ENCODE peak calls at places on chromosomes 7 and 10, in five cellular contexts. A, P, J, B and G are unnamed samples. For H3K36me3, the result is how much of the 10 kb centered on the place peaks cover.

GRCh38 chr10:14276200-14276599 is 54.5 kb downstream of the FRMD4A start:
- DNase-seq in A (peak), P (no peak), J (no peak), B (no peak), G (no peak)

GRCh38 chr7:143374556-143374955 is 6.6 kb upstream of the ZYX start:
- DNase-seq in A (no peak), P (no peak), J (no peak), B (no peak), G (no peak)

GRCh38 chr10:14382022-14382421 is 51.3 kb upstream of the FRMD4A start:
- DNase-seq in A (peak), P (no peak), J (no peak), B (no peak), G (no peak)

GRCh38 chr7:104761892-104762291 is 252.1 kb upstream of the KMT2E start:
- DNase-seq in A (no peak), P (no peak), J (no peak), B (no peak), G (no peak)

GRCh38 chr7:11587814-11588213 is 244.2 kb downstream of the THSD7A start:
- DNase-seq in A (no peak), P (no peak), J (no peak), B (no peak), G (no peak)

GRCh38 chr10:51224610-51225230 is 150.4 kb downstream of the PRKG1 start:
- DNase-seq in A (no peak), P (no peak), J (no peak), B (no peak), G (no peak)

GRCh38 chr10:95513941-95514392 is 47.2 kb downstream of the SORBS1 start:
- DNase-seq in A (no peak), P (no peak), J (no peak), B (no peak), G (no peak)

GRCh38 chr7:96786261-96786997 is 76.8 kb upstream of the SEM1 start:
- DNase-seq in A (no peak), P (no peak), J (no peak), B (peak), G (peak)

GRCh38 chr10:1574719-1575118 is 162.6 kb downstream of the ADARB2 start:
- DNase-seq in A (no peak), P (no peak), J (no peak), B (no peak), G (no peak)

GRCh38 chr10:105952153-105952552 is 1212.4 kb downstream of the SORCS1 start:
- DNase-seq in A (peak), P (no peak), J (no peak), B (no peak), G (no peak)

GRCh38 chr7:96075510-96076349 is 246.2 kb downstream of the SLC25A13 start:
- DNase-seq in A (no peak), P (peak), J (peak), B (peak), G (peak)

GRCh38 chr7:33671521-33672262 is 233.6 kb upstream of the BMPER start:
- DNase-seq in A (peak), P (no peak), J (no peak), B (no peak), G (no peak)

GRCh38 chr7:89695241-89695640 is 459.0 kb upstream of the STEAP1 start:
- DNase-seq in A (no peak), P (no peak), J (no peak), B (peak), G (no peak)

GRCh38 chr7:156386097-156386496 is 254.5 kb upstream of the RNF32 start:
- DNase-seq in A (no peak), P (peak), J (no peak), B (peak), G (no peak)

DNA sequence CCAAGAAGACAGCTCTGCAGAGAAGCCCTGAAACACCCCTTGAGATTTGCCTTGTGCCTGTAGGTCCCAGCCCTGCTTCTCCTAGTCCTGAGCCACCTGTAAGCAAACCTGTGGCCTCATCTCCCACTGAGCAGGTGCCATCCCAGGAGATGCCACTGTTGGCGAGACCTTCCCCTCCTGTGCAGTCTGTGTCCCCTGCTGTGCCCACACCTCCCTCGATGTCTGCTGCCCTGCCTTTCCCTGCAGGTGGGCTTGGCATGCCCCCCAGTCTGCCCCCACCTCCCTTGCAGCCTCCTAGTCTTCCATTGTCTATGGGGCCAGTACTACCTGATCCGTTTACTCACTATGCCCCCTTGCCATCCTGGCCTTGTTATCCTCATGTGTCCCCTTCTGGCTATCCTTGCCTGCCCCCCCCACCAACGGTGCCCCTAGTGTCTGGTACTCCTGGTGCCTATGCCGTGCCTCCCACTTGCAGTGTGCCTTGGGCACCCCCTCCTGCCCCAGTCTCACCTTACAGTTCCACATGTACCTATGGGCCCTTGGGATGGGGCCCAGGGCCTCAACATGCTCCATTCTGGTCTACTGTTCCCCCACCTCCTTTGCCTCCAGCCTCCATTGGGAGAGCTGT is 8.2 kb downstream of the PPRC1 start:
- DNase-seq in A (no peak), P (no peak), J (no peak), B (no peak), G (no peak)
- H3K36me3 ChIP-seq in A (half or more), P (under half), J (half or more), B (half or more), G (under half)

GRCh38 chr7:132368246-132368900 is 207.9 kb downstream of the PLXNA4 start:
- DNase-seq in A (no peak), P (no peak), J (no peak), B (no peak), G (no peak)
- TF ChIP-seq GABPA in A (no peak), P (no peak), J (no peak), B (no peak), G (no peak)

GRCh38 chr10:71284544-71285179 is 34.4 kb upstream of the SLC29A3 start:
- DNase-seq in A (no peak), P (no peak), J (no peak), B (no peak), G (no peak)

GRCh38 chr10:71285180-71285545 is 33.9 kb upstream of the SLC29A3 start:
- DNase-seq in A (no peak), P (peak), J (peak), B (peak), G (peak)

GRCh38 chr10:71286521-71287294 is 32.4 kb upstream of the SLC29A3 start:
- DNase-seq in A (no peak), P (no peak), J (no peak), B (no peak), G (no peak)

GRCh38 chr10:71287456-71287855 is 31.6 kb upstream of the SLC29A3 start:
- DNase-seq in A (no peak), P (no peak), J (no peak), B (no peak), G (no peak)

DNA sequence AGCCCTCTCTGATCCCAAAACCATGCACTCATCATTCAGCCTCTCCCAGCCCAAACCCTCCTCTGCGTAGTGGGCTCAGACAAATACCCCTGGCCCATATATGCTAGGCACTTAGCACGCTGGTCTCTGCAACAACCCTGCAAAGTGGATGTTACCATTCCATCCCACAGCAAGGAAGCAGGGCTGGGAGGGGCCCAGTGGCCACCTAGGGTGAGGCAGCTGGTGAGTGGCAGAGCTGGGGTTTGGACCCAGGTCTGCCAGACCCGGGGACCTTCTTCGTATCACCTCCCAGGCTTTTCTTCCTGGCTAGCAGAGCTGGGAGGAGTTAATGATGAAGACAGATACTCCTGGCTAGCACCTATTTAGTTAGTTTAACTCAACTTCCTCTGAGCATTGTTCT is 33.1 kb upstream of the SLC29A3 start:
- DNase-seq in A (no peak), P (no peak), J (no peak), B (no peak), G (no peak)
- H3K36me3 ChIP-seq in A (under half), P (under half), J (under half), B (under half), G (half or more)

GRCh38 chr10:118216071-118216470 is 126.1 kb downstream of the FAM204A start:
- DNase-seq in A (no peak), P (no peak), J (no peak), B (no peak), G (no peak)
- TF ChIP-seq GABPA in A (no peak), P (no peak), J (no peak), B (no peak), G (no peak)

DNA sequence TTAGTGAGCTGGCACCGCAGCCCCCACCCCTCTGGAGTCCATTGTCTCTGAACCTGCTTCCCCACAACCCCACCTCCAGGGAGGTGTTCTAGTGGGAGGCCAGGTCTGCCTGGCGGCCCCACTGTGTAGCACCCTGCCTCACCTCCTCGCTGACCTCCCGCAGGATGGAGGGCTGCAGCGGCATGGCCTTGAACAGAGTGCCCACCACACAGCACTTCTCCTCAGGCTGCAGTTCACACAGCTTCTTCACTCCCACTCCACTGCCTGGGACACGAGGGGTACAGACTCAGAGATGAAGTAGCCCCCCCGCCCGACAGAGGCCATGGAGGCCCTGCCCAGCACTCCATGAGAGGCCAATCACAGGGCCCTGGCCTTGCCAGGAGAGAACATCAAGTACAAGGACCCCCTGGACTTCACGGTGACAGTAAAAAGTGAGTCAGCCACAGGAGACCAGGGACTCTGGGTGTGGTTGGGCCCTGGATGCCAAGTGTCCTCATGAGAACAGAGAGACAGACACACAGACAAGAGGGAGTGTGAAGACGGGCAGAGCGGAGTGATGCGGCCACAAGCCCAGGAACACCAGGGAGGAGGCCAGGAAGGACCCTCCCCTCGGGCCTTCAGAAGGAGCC is 5.4 kb downstream of the POLD2 start:
- DNase-seq in A (no peak), P (no peak), J (no peak), B (no peak), G (no peak)
- H3K36me3 ChIP-seq in A (under half), P (under half), J (half or more), B (under half), G (under half)

DNA sequence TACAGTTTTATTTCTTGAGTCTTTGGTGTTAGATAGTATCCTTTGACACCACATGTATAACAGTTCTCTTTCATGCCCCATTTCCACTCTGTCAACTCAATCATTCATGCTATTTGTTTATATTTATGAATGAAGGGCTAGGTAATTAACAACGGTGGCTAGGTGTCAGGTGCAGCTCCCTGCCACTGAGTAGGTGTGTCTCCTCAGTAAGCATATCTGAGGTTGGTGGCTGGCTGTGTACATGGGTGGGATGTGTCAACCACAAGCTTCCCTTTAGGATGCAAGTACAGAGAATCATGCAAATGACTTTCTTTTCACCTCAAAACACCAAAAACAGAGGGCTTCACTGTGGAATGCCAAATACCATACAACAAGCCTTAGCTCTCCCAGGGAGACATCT is 83.4 kb downstream of the ZNF365 start:
- DNase-seq in A (no peak), P (no peak), J (no peak), B (no peak), G (no peak)
- TF ChIP-seq GABPA in A (no peak), P (no peak), J (no peak), B (no peak), G (no peak)

GRCh38 chr7:22861576-22861975 is 38.9 kb upstream of the TOMM7 start:
- DNase-seq in A (no peak), P (no peak), J (no peak), B (no peak), G (no peak)
- H3K36me3 ChIP-seq in A (under half), P (under half), J (half or more), B (under half), G (under half)

GRCh38 chr10:72981882-72982529 is 27.4 kb upstream of the PLA2G12B start:
- DNase-seq in A (no peak), P (no peak), J (peak), B (no peak), G (no peak)
- TF ChIP-seq GABPA in A (no peak), P (no peak), J (no peak), B (no peak), G (no peak)

GRCh38 chr7:138506764-138507163 is 46.7 kb downstream of the TRIM24 start:
- DNase-seq in A (no peak), P (no peak), J (no peak), B (no peak), G (no peak)
- H3K36me3 ChIP-seq in A (under half), P (under half), J (half or more), B (half or more), G (under half)

GRCh38 chr10:26780106-26780792 is 80.5 kb downstream of the ABI1 start:
- DNase-seq in A (no peak), P (no peak), J (no peak), B (no peak), G (no peak)

GRCh38 chr10:26779176-26779860 is 81.4 kb downstream of the ABI1 start:
- DNase-seq in A (no peak), P (no peak), J (no peak), B (no peak), G (no peak)

GRCh38 chr10:26773633-26774032 is 76.1 kb downstream of the PDSS1 start:
- DNase-seq in A (no peak), P (no peak), J (no peak), B (no peak), G (no peak)

GRCh38 chr10:26777686-26778085 is 80.2 kb downstream of the PDSS1 start:
- DNase-seq in A (no peak), P (no peak), J (no peak), B (no peak), G (no peak)

DNA sequence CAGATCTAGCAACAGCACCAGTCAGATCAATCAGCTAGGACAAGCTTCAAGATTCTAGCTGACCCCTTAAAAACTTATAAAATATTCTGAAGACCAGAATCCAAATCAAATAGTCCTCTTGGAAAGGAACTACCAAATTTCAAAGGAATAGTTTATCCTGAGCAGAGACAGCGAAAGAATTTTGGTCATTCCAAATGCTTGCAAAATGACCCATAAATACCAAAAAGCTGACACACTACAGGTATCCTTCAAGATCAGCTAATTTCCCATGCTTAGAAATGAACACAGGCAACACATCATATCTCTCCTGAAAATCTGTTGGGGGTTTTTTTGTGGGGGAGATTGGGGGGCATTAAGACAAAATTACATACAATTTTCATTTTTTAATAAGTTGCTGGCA is 78.8 kb downstream of the PDSS1 start:
- DNase-seq in A (no peak), P (no peak), J (no peak), B (no peak), G (no peak)
- TF ChIP-seq GABPA in A (no peak), P (no peak), J (no peak), B (no peak), G (no peak)